ENCODE peak calls at places on chromosomes 5 and 9, in seven cellular contexts. X, M, S, V, R, Z and C are unnamed samples.

GRCh38 chr9:35907732-35908483 is 1.4 kb upstream of the SPAAR start:
- DNase-seq in M (no peak), S (peak; percentile 75), R (peak; percentile 73), Z (peak; percentile 82), X (no peak), V (peak; percentile 58), C (no peak)

GRCh38 chr9:123361731-123362560 is 5.9 kb downstream of the CRB2 start:
- DNase-seq in M (no peak), R (no peak), X (no peak), V (no peak), S (no peak), Z (no peak), C (no peak)

GRCh38 chr9:98375138-98375726 is 119.8 kb upstream of the TBC1D2 start:
- DNase-seq in R (peak; percentile 25), M (no peak), X (no peak), Z (no peak), V (no peak), S (no peak), C (peak; percentile 46)

GRCh38 chr5:11426442-11426841 is 477.8 kb downstream of the CTNND2 start:
- DNase-seq in V (no peak), Z (no peak), M (no peak), R (no peak), S (no peak), X (no peak), C (no peak)

GRCh38 chr9:89430995-89431394 is 66.9 kb downstream of the SEMA4D start:
- DNase-seq in R (no peak), Z (peak; percentile 15), M (no peak), X (no peak), S (no peak), V (no peak), C (no peak)

GRCh38 chr9:110186254-110186653 is 21.7 kb downstream of the C9orf152 start:
- DNase-seq in R (no peak), S (no peak), Z (no peak), V (no peak), X (no peak), M (no peak), C (no peak)

GRCh38 chr9:131912069-131912468 is 167.6 kb downstream of the MED27 start:
- DNase-seq in Z (no peak), X (no peak), M (no peak), R (no peak), V (no peak), S (no peak), C (no peak)

GRCh38 chr9:135582966-135583685 is 21.6 kb downstream of the PAEP start:
- DNase-seq in R (no peak), M (no peak), V (no peak), X (peak; percentile 23), S (no peak), Z (no peak), C (no peak)

GRCh38 chr9:107946364-107947137 is 457.0 kb upstream of the KLF4 start:
- DNase-seq in R (no peak), S (no peak), X (no peak), Z (no peak), M (no peak), V (no peak), C (no peak)

GRCh38 chr5:65923339-65923738 is 3.0 kb upstream of the ERBIN start:
- DNase-seq in M (no peak), S (no peak), X (no peak), V (no peak), R (no peak), Z (no peak), C (no peak)

GRCh38 chr9:134219721-134220060 is 55.3 kb upstream of the RNU6ATAC start:
- DNase-seq in S (no peak), M (no peak), X (no peak), V (no peak), R (no peak), Z (no peak), C (no peak)

GRCh38 chr9:133476531-133476930 is 2.4 kb downstream of the SLC2A6 start:
- DNase-seq in R (peak; percentile 68), S (no peak), X (no peak), Z (no peak), M (no peak), V (no peak), C (no peak)

GRCh38 chr5:104739503-104739902 is 1176.9 kb upstream of the NUDT12 start:
- DNase-seq in R (no peak), V (no peak), Z (no peak), X (no peak), S (no peak), M (no peak), C (no peak)

GRCh38 chr9:122122468-122122867 is 29.4 kb upstream of the TTLL11 start:
- DNase-seq in Z (no peak), S (no peak), X (no peak), V (no peak), R (no peak), M (no peak), C (no peak)

GRCh38 chr9:117485176-117485575 is 70.3 kb upstream of the ASTN2 start:
- DNase-seq in V (no peak), M (no peak), Z (no peak), R (peak; percentile 4), S (no peak), X (no peak), C (no peak)

GRCh38 chr9:73143606-73144328 is 7.9 kb upstream of the ANXA1 start:
- DNase-seq in Z (no peak), S (no peak), X (no peak), M (no peak), R (peak; percentile 90), V (no peak), C (no peak)

GRCh38 chr9:83537331-83538171 is 650 bp downstream of the FRMD3 start:
- DNase-seq in Z (peak; percentile 67), V (no peak), R (peak; percentile 38), M (no peak), X (no peak), S (no peak), C (no peak)

GRCh38 chr5:31193591-31194457 is at the start of gene CDH6:
- DNase-seq in Z (no peak), R (peak; percentile 43), X (no peak), M (no peak), V (peak; percentile 40), S (no peak), C (no peak)

GRCh38 chr9:97747201-97747965 is 50.2 kb upstream of the XPA start:
- DNase-seq in M (no peak), X (no peak), V (no peak), Z (no peak), R (no peak), S (no peak), C (no peak)

GRCh38 chr5:142104491-142104890 is 4.1 kb upstream of the NDFIP1 start:
- DNase-seq in X (no peak), R (no peak), V (no peak), Z (no peak), M (no peak), S (no peak), C (no peak)

GRCh38 chr5:68251386-68251785 is 35.8 kb downstream of the PIK3R1 start:
- DNase-seq in R (peak; percentile 47), X (no peak), M (peak; percentile 30), Z (no peak), S (no peak), V (no peak), C (no peak)

GRCh38 chr5:55897905-55898304 is 46.7 kb downstream of the IL31RA start:
- DNase-seq in Z (peak; percentile 69), V (peak; percentile 97), S (no peak), R (peak; percentile 96), M (no peak), X (no peak), C (peak; percentile 97)

GRCh38 chr5:130035388-130035787 is 131.1 kb downstream of the CHSY3 start:
- DNase-seq in R (no peak), V (no peak), S (no peak), Z (no peak), X (no peak), M (no peak), C (no peak)

GRCh38 chr9:77764894-77765780 is 117.0 kb upstream of the GNA14 start:
- DNase-seq in V (peak; percentile 49), Z (no peak), S (no peak), R (peak; percentile 88), M (no peak), X (no peak), C (no peak)

GRCh38 chr5:138258704-138259285 is 15.6 kb downstream of the GFRA3 start:
- DNase-seq in Z (no peak), R (no peak), V (no peak), X (no peak), M (no peak), S (no peak), C (no peak)

GRCh38 chr5:61704289-61704688 is 372.2 kb downstream of the ZSWIM6 start:
- DNase-seq in S (no peak), Z (no peak), X (no peak), R (no peak), M (no peak), V (no peak), C (no peak)

GRCh38 chr9:133199648-133200321 is 9.3 kb downstream of the OBP2B start:
- DNase-seq in R (no peak), V (no peak), M (no peak), X (no peak), Z (peak; percentile 65), S (no peak), C (no peak)

DNA sequence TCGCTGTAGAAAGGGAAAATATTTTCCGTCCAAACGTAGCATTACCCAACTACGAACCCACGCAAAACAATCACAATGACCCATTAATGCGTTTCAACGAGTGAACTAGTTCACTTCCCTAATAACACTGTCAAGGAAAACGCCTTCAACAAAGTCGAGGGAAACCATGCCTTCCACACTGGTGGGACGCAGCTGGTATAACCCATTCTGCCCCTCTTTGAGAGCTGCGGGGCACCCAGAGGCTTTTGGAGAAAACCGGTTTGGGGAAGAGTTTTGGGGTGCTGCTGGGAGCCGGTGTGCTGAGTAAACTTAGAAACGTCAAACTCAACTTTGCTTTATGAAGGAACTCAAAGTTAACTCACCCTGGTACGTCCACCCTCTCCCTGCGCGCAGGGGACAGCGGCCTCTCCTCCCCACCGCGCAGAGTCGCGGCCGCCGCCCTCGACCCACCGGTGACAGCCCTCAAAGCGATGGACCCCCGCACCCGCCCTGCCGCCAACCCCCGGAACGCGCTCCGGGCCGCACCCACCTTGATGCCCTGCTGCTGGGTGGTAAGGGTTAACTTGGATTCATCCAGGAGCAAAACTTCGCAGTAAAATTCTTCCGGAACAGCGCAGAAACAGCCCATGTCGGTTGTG is 546 bp downstream of the EPB41L4A start:
- DNase-seq in V (no peak), M (no peak), X (peak; percentile 9), S (no peak), Z (peak; percentile 66), R (peak; percentile 13), C (no peak)
- TF ChIP-seq CTCF in V (no peak), M (no peak), X (no peak), S (no peak), Z (no peak), R (no peak), C (no peak)

GRCh38 chr5:148398698-148399121 is 15.0 kb downstream of the FBXO38 start:
- DNase-seq in S (no peak), Z (no peak), X (no peak), V (no peak), R (no peak), M (no peak), C (no peak)
- TF ChIP-seq CTCF in S (no peak), Z (peak; percentile 7), X (no peak), V (no peak), R (no peak), M (no peak), C (no peak)

GRCh38 chr9:127158995-127159801 is 36.8 kb upstream of the ANGPTL2 start:
- DNase-seq in Z (no peak), M (no peak), R (peak; percentile 93), X (no peak), V (peak; percentile 59), S (peak; percentile 57), C (no peak)
- TF ChIP-seq CTCF in Z (no peak), M (no peak), R (peak; percentile 57), X (no peak), V (peak; percentile 23), S (peak; percentile 23), C (peak; percentile 55)

GRCh38 chr5:128667148-128667547 is 129.1 kb upstream of the FBN2 start:
- DNase-seq in Z (no peak), X (no peak), R (peak; percentile 54), S (no peak), M (no peak), V (no peak), C (no peak)
- TF ChIP-seq CTCF in Z (peak; percentile 44), X (no peak), R (peak; percentile 53), S (no peak), M (peak; percentile 19), V (no peak), C (no peak)